ENCODE peak calls at places on chromosomes 4 and X, in four cellular contexts. J, D, U and Q are unnamed samples.

GRCh38 chrX:119389854-119390501 is 9.2 kb upstream of the SLC25A43 start:
- DNase-seq in J (no peak), D (no peak), U (no peak), Q (no peak)

GRCh38 chrX:63754141-63754859 is 30.7 kb downstream of the ARHGEF9 start:
- DNase-seq in J (peak; percentile 17), D (peak; percentile 36), U (peak; percentile 5), Q (no peak)

GRCh38 chr4:121454251-121454979 is 73.6 kb upstream of the QRFPR start:
- DNase-seq in J (no peak), D (no peak), U (peak; percentile 18), Q (no peak)

GRCh38 chr4:153126137-153126536 is 78.1 kb upstream of the TRIM2 start:
- DNase-seq in J (no peak), D (no peak), U (no peak), Q (no peak)

GRCh38 chrX:7083468-7084396 is 63.8 kb upstream of the STS start:
- DNase-seq in J (peak; percentile 87), D (no peak), U (peak; percentile 90), Q (no peak)

GRCh38 chr4:6228158-6229067 is 28.1 kb upstream of the JAKMIP1 start:
- DNase-seq in J (no peak), D (no peak), U (no peak), Q (no peak)

GRCh38 chrX:155819525-155819924 is 61.6 kb upstream of the VAMP7 start:
- DNase-seq in J (peak; percentile 0), D (no peak), U (peak; percentile 31), Q (no peak)

GRCh38 chrX:40224658-40225057 is 126.9 kb upstream of the BCOR start:
- DNase-seq in J (no peak), D (no peak), U (no peak), Q (peak; percentile 26)

GRCh38 chr4:24991015-24991414 is 39.7 kb downstream of the LGI2 start:
- DNase-seq in J (peak; percentile 89), D (no peak), U (peak; percentile 31), Q (no peak)

GRCh38 chrX:110346681-110347080 is 12.0 kb upstream of the RTL9 start:
- DNase-seq in J (peak; percentile 40), D (no peak), U (no peak), Q (no peak)

GRCh38 chrX:134020910-134021309 is 35.5 kb upstream of the GPC3 start:
- DNase-seq in J (peak; percentile 26), D (no peak), U (peak; percentile 26), Q (no peak)

GRCh38 chr4:5247735-5248134 is 196.5 kb downstream of the STK32B start:
- DNase-seq in J (no peak), D (no peak), U (no peak), Q (no peak)

GRCh38 chr4:101252721-101253120 is 94.6 kb downstream of the PPP3CA start:
- DNase-seq in J (peak; percentile 29), D (no peak), U (no peak), Q (no peak)

GRCh38 chrX:105975382-105975781 is 63.1 kb downstream of the SERPINA7 start:
- DNase-seq in J (peak; percentile 48), D (no peak), U (peak; percentile 16), Q (peak; percentile 10)

GRCh38 chrX:79515529-79515928 is 148.4 kb upstream of the ITM2A start:
- DNase-seq in J (no peak), D (no peak), U (no peak), Q (no peak)

GRCh38 chr4:128858875-128859696 is 49.6 kb downstream of the JADE1 start:
- DNase-seq in J (peak; percentile 86), D (no peak), U (no peak), Q (no peak)

GRCh38 chr4:11843927-11844326 is 415.2 kb upstream of the HS3ST1 start:
- DNase-seq in J (no peak), D (no peak), U (no peak), Q (no peak)

GRCh38 chr4:148311493-148311892 is 130.7 kb downstream of the NR3C2 start:
- DNase-seq in J (no peak), D (no peak), U (no peak), Q (no peak)

GRCh38 chrX:108235990-108236389 is 144.4 kb downstream of the ATG4A start:
- DNase-seq in J (no peak), D (no peak), U (no peak), Q (peak; percentile 38)

GRCh38 chrX:16444353-16444752 is 205.6 kb upstream of the S100G start:
- DNase-seq in J (no peak), D (no peak), U (peak; percentile 57), Q (no peak)

GRCh38 chr4:46270986-46271596 is 118.8 kb downstream of the GABRA2 start:
- DNase-seq in J (peak; percentile 29), D (no peak), U (peak; percentile 8), Q (no peak)

GRCh38 chrX:16528620-16529019 is 121.3 kb upstream of the S100G start:
- DNase-seq in J (no peak), D (no peak), U (no peak), Q (no peak)

GRCh38 chrX:49291615-49292337 is 11.7 kb upstream of the GAGE10 start:
- DNase-seq in J (peak; percentile 70), D (peak; percentile 67), U (peak; percentile 39), Q (no peak)

GRCh38 chr4:85806346-85806745 is 331.4 kb downstream of the ARHGAP24 start:
- DNase-seq in J (no peak), D (no peak), U (no peak), Q (no peak)

GRCh38 chr4:168386002-168386401 is 67.5 kb upstream of the DDX60 start:
- DNase-seq in J (peak; percentile 10), D (no peak), U (peak; percentile 24), Q (no peak)

GRCh38 chr4:114603455-114603854 is 4.8 kb downstream of the UGT8 start:
- DNase-seq in J (no peak), D (no peak), U (no peak), Q (no peak)

GRCh38 chr4:87910795-87911194 is 64.7 kb upstream of the SPP1 start:
- DNase-seq in J (no peak), D (no peak), U (no peak), Q (no peak)

GRCh38 chrX:127943570-127943969 is 108.6 kb downstream of the ACTRT1 start:
- DNase-seq in J (no peak), D (no peak), U (no peak), Q (no peak)

GRCh38 chrX:45822124-45822523 is 621.4 kb upstream of the DIPK2B start:
- DNase-seq in J (no peak), D (no peak), U (no peak), Q (no peak)

GRCh38 chr4:137861682-137862081 is 329.4 kb upstream of the PCDH18 start:
- DNase-seq in J (peak; percentile 49), D (no peak), U (peak; percentile 20), Q (no peak)

GRCh38 chr4:55553442-55553841 is 6.7 kb upstream of the CLOCK start:
- DNase-seq in J (peak; percentile 67), D (no peak), U (no peak), Q (no peak)

GRCh38 chr4:26861434-26862186 is 969 bp downstream of the STIM2 start:
- DNase-seq in J (peak; percentile 69), D (peak; percentile 78), U (no peak), Q (no peak)

GRCh38 chrX:71103110-71103983 is 3.2 kb downstream of the CXorf65 start:
- DNase-seq in J (peak; percentile 9), D (peak; percentile 49), U (no peak), Q (no peak)

GRCh38 chr4:27381806-27382205 is 521.2 kb downstream of the STIM2 start:
- DNase-seq in J (no peak), D (no peak), U (peak; percentile 20), Q (no peak)

GRCh38 chr4:26692014-26692726 is 108.3 kb downstream of the TBC1D19 start:
- DNase-seq in J (no peak), D (no peak), U (peak; percentile 21), Q (no peak)

GRCh38 chr4:84474107-84474506 is 25.0 kb downstream of the NKX6-1 start:
- DNase-seq in J (no peak), D (no peak), U (no peak), Q (no peak)

DNA sequence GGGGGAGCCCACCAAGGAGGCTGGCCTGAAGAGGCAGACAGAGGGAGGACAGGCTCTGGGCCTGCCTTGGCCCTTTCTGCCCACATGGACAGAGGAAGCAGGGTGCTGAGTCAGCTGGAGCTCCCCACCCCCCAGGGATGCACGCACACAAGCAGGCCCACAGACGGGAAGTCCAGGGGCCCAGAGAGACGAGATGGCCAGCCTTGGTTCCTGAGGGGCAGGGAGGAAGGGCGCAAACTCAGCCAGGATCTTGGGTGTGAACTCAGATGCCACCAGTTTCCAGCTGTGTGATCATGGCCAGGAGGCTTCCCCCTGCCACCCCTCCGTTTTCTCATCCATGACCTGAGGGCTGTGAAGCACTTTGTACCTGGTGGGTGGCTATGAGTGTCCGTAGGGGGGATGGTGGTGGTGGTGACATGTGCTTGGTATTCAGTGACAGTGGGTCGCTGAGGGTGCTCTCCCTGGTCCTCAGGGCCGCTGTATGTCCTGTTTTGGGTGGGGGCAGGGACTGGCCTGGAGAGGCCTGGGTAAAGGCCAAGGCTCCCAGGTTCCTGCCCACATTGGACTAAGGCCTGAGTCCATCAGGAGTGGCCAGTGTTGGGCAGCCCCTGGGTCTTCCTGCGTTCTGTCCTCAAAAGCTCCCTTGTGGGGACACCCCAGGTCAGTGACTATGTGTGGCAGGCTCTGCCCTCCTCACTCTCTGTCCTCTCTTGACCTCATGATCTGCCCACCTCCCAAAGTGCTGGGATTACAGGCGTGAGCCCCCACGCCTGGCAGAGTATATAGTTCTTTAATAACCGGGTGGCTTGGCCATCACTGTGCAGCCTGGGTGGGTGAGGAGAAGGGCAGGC is 2.0 kb downstream of the SH3BP2 start:
- DNase-seq in J (peak; percentile 92), D (peak; percentile 61), U (peak; percentile 49), Q (no peak)
- H3K4me3 ChIP-seq in J (no peak overlapping the region), D (peak overlapping the region; percentile 78), U (peak overlapping the region; percentile 82), Q (no peak overlapping the region)

DNA sequence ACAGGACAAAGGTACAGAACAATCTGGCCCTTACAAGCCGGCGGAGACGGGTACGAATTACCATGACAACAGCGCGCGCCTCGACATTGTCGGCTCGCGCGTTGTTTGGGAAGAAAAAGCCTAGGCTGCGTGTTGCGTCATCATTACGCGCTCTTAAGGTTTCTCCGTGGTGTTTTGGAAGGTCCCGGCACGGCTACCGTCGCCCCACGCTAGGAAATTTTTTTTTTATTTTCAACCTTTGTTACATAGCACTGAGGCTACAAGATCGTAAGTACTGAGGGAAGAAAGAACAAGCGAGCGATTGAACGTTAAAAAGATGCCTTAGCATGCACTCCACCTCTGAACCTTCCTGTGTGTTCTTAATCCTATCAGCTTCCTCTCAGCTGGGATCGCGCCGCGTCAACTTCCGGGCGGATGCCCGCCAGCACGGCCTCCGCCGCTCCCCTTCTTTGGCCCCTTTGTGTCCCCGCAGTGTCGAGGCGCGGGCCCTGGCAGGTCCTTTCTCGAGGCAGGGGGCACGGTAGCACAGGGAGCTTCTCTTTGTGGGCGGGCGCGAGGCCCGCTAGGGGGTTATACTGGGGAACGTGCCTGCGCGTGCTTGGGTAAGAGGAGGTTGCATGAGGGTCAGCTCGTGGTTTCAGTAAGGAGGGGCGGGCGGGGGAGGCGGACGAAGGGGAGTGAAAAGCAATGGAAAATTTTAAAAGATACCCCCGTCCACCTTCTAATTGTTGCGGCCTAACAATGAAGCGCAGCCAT is at the start of gene SMARCAD1:
- DNase-seq in J (peak; percentile 98), D (peak; percentile 93), U (peak; percentile 87), Q (peak; percentile 90)
- TF ChIP-seq CTCF in J (no peak), D (no peak), U (no peak), Q (no peak)

GRCh38 chrX:84187501-84188319 is at the start of gene RPS6KA6:
- DNase-seq in J (no peak), D (peak; percentile 24), U (no peak), Q (no peak)
- H3K4me3 ChIP-seq in J (peak within 1 kb of the TSS; percentile 89), D (peak within 1 kb of the TSS; percentile 51), U (peak within 1 kb of the TSS; percentile 52), Q (peak within 1 kb of the TSS; percentile 68)

DNA sequence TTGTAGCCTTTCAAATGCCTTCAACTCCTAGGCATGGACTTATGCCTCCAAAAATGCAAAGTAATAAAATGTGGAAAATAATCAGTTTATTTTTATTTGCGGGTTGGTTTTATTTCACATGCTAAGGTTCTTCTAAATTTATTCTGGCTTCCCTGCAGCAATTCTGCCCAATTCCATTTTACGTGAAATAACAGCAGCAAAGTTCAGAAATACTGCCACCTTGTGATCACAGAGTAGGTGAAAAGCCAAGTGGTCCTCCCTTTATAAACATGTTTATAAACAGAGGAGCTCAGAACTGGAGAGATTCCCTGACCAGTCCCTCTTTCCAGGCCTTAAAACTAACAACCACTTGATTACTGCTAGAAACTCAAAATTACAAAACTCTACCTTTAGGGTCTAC is 14.7 kb upstream of the DCHS2 start:
- DNase-seq in J (peak; percentile 56), D (no peak), U (peak; percentile 57), Q (no peak)
- TF ChIP-seq CTCF in J (peak; percentile 52), D (no peak), U (peak; percentile 42), Q (peak; percentile 74)